ENCODE peak calls at places on chromosomes 11 and 22, in four cellular contexts. T, X, S and J are unnamed samples.

GRCh38 chr11:64522036-64522435 is 69.0 kb upstream of the SLC22A12 start:
- DNase-seq in T (no peak), S (no peak), X (no peak), J (no peak)

GRCh38 chr11:104843150-104843837 is 55.0 kb downstream of the CASP12 start:
- DNase-seq in X (no peak), T (no peak), S (no peak), J (no peak)

GRCh38 chr11:787084-787675 is 2.7 kb downstream of the CEND1 start:
- DNase-seq in T (no peak), S (no peak), X (no peak), J (no peak)

GRCh38 chr11:77081976-77082836 is 15.4 kb downstream of the CAPN5 start:
- DNase-seq in T (no peak), S (no peak), X (peak), J (no peak)

GRCh38 chr11:32454993-32455392 is 19.7 kb upstream of the WT1 start:
- DNase-seq in X (no peak), T (no peak), S (no peak), J (no peak)

GRCh38 chr22:26273011-26273675 is 103.9 kb downstream of the SEZ6L start:
- DNase-seq in T (no peak), X (no peak), S (no peak), J (no peak)

GRCh38 chr11:35352107-35352888 is 67.1 kb downstream of the SLC1A2 start:
- DNase-seq in T (peak), X (no peak), S (no peak), J (no peak)

GRCh38 chr11:14972581-14973490 is 685 bp upstream of the CALCA start:
- DNase-seq in S (no peak), X (no peak), T (no peak), J (no peak)

GRCh38 chr22:28792491-28793383 is 7.6 kb downstream of the XBP1 start:
- DNase-seq in X (no peak), T (no peak), S (peak), J (no peak)

GRCh38 chr11:75389925-75390324 is 9.4 kb upstream of the RPS3 start:
- DNase-seq in S (no peak), X (no peak), T (no peak), J (no peak)

GRCh38 chr11:26764315-26764714 is 42.5 kb upstream of the SLC5A12 start:
- DNase-seq in T (no peak), X (no peak), S (no peak), J (no peak)

GRCh38 chr22:43176090-43176489 is 10.8 kb downstream of the TTLL12 start:
- DNase-seq in X (no peak), S (peak), T (no peak), J (no peak)

GRCh38 chr11:65590240-65590738 is 5.3 kb downstream of the KCNK7 start:
- DNase-seq in S (no peak), T (no peak), X (no peak), J (no peak)

GRCh38 chr11:24773326-24773725 is 276.5 kb downstream of the LUZP2 start:
- DNase-seq in X (no peak), S (no peak), T (no peak), J (no peak)

GRCh38 chr11:3160252-3161031 is 4.7 kb downstream of the OSBPL5 start:
- DNase-seq in S (no peak), T (peak), X (peak), J (peak)

GRCh38 chr11:117232911-117233409 is 489 bp downstream of the RNF214 start:
- DNase-seq in X (no peak), S (no peak), T (no peak), J (no peak)

GRCh38 chr11:132719684-132720083 is 812.6 kb downstream of the OPCML start:
- DNase-seq in X (no peak), T (no peak), S (peak), J (no peak)

GRCh38 chr11:69867076-69868002 is 48.1 kb upstream of the FGF3 start:
- DNase-seq in T (peak), S (no peak), X (peak), J (no peak)

GRCh38 chr11:70569996-70570692 is 171.8 kb downstream of the CTTN start:
- DNase-seq in X (no peak), T (no peak), S (no peak), J (no peak)

GRCh38 chr11:100403817-100404216 is 283.3 kb upstream of the ARHGAP42 start:
- DNase-seq in S (no peak), X (no peak), T (peak), J (no peak)

GRCh38 chr11:65611028-65611757 is 2.8 kb downstream of the MAP3K11 start:
- DNase-seq in S (no peak), X (no peak), T (no peak), J (no peak)

GRCh38 chr11:76719281-76719680 is 48.7 kb upstream of the LRRC32 start:
- DNase-seq in T (no peak), S (no peak), X (no peak), J (no peak)

GRCh38 chr22:23838686-23839468 is at the start of gene DERL3:
- DNase-seq in S (peak), X (peak), T (peak), J (peak)

GRCh38 chr11:1310315-1310687 is 869 bp upstream of the TOLLIP start:
- DNase-seq in T (no peak), S (no peak), X (no peak), J (no peak)

GRCh38 chr11:293293-293851 is 4.4 kb downstream of the PGGHG start:
- DNase-seq in S (no peak), X (peak), T (no peak), J (no peak)

GRCh38 chr11:101929516-101929915 is 13.2 kb upstream of the ANGPTL5 start:
- DNase-seq in S (no peak), X (no peak), T (no peak), J (no peak)

GRCh38 chr11:134949716-134950115 is 537.7 kb upstream of the B3GAT1 start:
- DNase-seq in T (peak), S (no peak), X (no peak), J (no peak)

GRCh38 chr11:116641561-116642045 is 131.2 kb downstream of the BUD13 start:
- DNase-seq in T (no peak), X (no peak), S (peak), J (peak)

GRCh38 chr11:70669871-70670683 is 271.7 kb downstream of the CTTN start:
- DNase-seq in T (no peak), X (no peak), S (no peak), J (no peak)

GRCh38 chr11:120471131-120471530 is 40.4 kb upstream of the GRIK4 start:
- DNase-seq in S (no peak), X (no peak), T (peak), J (no peak)

GRCh38 chr22:20420157-20420842 is 17.3 kb downstream of the SCARF2 start:
- DNase-seq in S (no peak), X (peak), T (no peak), J (no peak)

GRCh38 chr11:9176550-9176949 is 85.2 kb upstream of the SCUBE2 start:
- DNase-seq in T (no peak), X (no peak), S (no peak), J (no peak)

GRCh38 chr11:125724125-125724524 is 22.0 kb upstream of the PATE1 start:
- DNase-seq in X (no peak), T (peak), S (no peak), J (no peak)